ENCODE peak calls at places on chromosomes 4 and X, in four cellular contexts. R is ovary, E is esophagus muscularis mucosa, M is heart right ventricle. G is an unnamed sample. For H3K4me1 and H3K27me3, the result is how much of the 10 kb centered on the place peaks cover.

GRCh38 chr4:79050521-79050880 is 111.3 kb upstream of the PAQR3 start:
- DNase-seq in R (no peak), E (no peak), M (no peak), G (no peak)

GRCh38 chrX:106050054-106050453 is 11.5 kb upstream of the SERPINA7 start:
- DNase-seq in M (no peak), R (no peak), E (no peak), G (no peak)

GRCh38 chr4:171186700-171187099 is 626.5 kb upstream of the GALNTL6 start:
- DNase-seq in E (no peak), M (no peak), R (no peak), G (no peak)

GRCh38 chrX:70577442-70577841 is 132.8 kb downstream of the DLG3 start:
- DNase-seq in R (no peak), E (no peak), M (no peak), G (no peak)

GRCh38 chrX:148412006-148412405 is 88.4 kb upstream of the AFF2 start:
- DNase-seq in R (no peak), E (no peak), M (no peak), G (no peak)

GRCh38 chr4:26458104-26458503 is 32.2 kb downstream of the CCKAR start:
- DNase-seq in R (no peak), E (no peak), M (no peak), G (no peak)

GRCh38 chr4:118224239-118224829 is 128.5 kb downstream of the PRSS12 start:
- DNase-seq in E (no peak), R (no peak), M (no peak), G (no peak)

GRCh38 chrX:119790977-119791436 is 423 bp downstream of the RPL39 start:
- DNase-seq in M (peak), R (no peak), E (no peak), G (no peak)

GRCh38 chr4:73608677-73609594 is 11.3 kb downstream of the RASSF6 start:
- DNase-seq in E (no peak), M (no peak), R (no peak), G (no peak)

GRCh38 chrX:33465137-33465536 is 253.8 kb upstream of the DMD start:
- DNase-seq in M (no peak), E (no peak), R (no peak), G (no peak)

GRCh38 chr4:107037188-107037587 is 1.1 kb upstream of the DKK2 start:
- DNase-seq in M (no peak), R (no peak), E (no peak), G (peak)

GRCh38 chrX:34893741-34894140 is 48.9 kb upstream of the FAM47B start:
- DNase-seq in E (no peak), R (no peak), M (no peak), G (no peak)

GRCh38 chr4:113541933-113542332 is 219.6 kb downstream of the CAMK2D start:
- DNase-seq in R (no peak), M (no peak), E (no peak), G (no peak)

GRCh38 chr4:110533940-110534339 is 58.0 kb downstream of the ENPEP start:
- DNase-seq in M (no peak), R (no peak), E (no peak), G (no peak)

GRCh38 chrX:107442914-107443527 is 6.4 kb upstream of the FRMPD3 start:
- DNase-seq in E (no peak), M (no peak), R (no peak), G (no peak)

GRCh38 chrX:39309721-39310152 is 508.5 kb downstream of the MID1IP1 start:
- DNase-seq in M (peak), E (no peak), R (peak), G (no peak)

GRCh38 chr4:54877006-54877405 is 219.2 kb downstream of the KIT start:
- DNase-seq in R (no peak), E (peak), M (no peak), G (no peak)

GRCh38 chr4:148962539-148963290 is 520.5 kb upstream of the NR3C2 start:
- DNase-seq in R (no peak), M (no peak), E (no peak), G (no peak)

GRCh38 chr4:15706646-15707362 is 3.9 kb downstream of the BST1 start:
- DNase-seq in R (no peak), E (peak), M (no peak), G (no peak)

GRCh38 chr4:173461170-173461569 is 62.3 kb upstream of the SCRG1 start:
- DNase-seq in E (no peak), R (no peak), M (no peak), G (no peak)

GRCh38 chr4:100826808-100827548 is 309.2 kb upstream of the EMCN start:
- DNase-seq in R (no peak), M (no peak), E (no peak), G (no peak)
- H3K4me1 ChIP-seq in R (under half), M (under half), E (under half), G (under half)

DNA sequence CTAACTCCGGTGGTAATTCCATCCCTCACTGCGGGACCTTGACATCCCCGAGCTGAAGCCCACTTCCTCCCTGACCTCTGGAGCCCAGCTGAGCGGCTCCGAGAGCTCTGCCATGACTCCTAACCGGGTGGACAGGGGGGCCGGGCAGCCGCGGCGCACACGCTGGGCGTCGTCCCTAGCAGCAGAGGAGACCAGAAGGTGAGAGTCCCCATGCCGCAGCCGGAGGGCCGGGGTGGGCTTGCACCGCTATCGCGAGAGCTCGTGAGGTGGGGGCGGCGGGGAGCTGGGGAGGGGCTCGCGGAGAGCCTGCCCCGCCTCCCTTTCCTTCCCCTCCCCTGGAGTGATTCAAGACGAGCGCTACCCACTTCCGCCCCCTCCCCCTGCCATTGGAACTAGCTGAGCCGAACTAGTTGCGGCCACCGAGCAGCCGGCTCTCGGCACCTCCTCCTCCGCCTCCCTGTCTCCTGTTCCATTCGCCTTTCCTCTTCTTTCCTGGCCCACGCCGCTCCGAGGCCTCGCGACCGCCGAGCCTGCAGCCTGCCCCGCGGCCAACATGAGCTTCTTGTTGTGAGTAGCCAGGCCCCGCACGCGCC is at the start of gene MOB1B:
- DNase-seq in E (peak), M (peak), R (peak), G (peak)
- TF ChIP-seq CTCF in E (peak), M (peak), R (no peak), G (peak)

GRCh38 chrX:96006281-96006680 is 678.4 kb upstream of the DIAPH2 start:
- DNase-seq in E (no peak), M (no peak), R (no peak), G (no peak)
- H3K27me3 ChIP-seq in E (under half), M (under half), R (under half), G (under half)

GRCh38 chr4:140049924-140050681 is 103.9 kb downstream of the MAML3 start:
- DNase-seq in M (no peak), R (no peak), E (no peak), G (no peak)

GRCh38 chr4:140047781-140048180 is 106.2 kb downstream of the MAML3 start:
- DNase-seq in E (no peak), M (no peak), R (no peak), G (no peak)

GRCh38 chr4:140048419-140049022 is 105.5 kb downstream of the MAML3 start:
- DNase-seq in M (no peak), E (no peak), R (no peak), G (no peak)

GRCh38 chr4:140047017-140047640 is 106.9 kb downstream of the MAML3 start:
- DNase-seq in E (no peak), R (no peak), M (peak), G (no peak)

DNA sequence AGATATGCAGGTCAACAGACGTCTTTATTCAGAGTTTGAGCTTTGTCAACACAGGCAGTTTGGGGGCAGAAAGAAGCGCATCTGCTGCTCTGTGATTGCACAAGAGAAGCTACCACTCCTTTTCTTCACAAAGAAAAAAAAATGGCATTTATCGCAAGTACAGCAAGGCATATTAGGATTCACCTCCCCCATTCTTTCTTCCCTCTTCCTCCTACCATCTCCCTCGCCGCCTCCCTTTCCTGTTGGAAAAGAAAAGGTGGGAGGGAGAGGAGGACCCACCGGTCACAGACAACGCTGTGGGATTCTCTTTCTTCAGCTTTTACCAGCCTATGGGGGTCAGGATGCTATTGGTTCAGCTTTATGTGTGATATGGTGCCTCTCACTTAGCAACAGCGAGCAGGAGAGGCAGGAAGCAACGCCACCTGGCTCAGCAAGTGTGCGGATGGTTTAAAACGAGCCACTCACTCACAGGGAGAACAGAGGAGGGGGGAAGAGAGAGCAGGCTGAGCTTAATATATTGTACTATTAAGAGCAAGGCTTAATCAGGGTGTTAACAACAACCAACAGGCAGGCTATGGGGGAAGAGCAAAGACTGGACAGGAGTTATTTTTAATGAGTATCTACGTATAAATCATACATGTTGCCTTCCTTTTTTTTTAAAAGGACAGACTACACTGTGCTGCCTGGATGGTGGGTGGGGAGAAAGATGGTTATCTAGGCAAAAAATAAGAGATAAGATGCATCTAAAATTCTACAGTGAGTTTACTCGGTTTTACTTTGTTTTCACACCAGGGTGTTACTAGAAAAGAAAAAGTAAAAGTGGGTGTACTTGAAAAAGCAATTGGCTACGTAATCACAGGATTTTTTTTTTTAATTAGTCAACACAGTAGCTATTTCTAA is 104.7 kb downstream of the MAML3 start:
- DNase-seq in E (no peak), R (peak), M (peak), G (no peak)
- H3K4me1 ChIP-seq in E (under half), R (under half), M (under half), G (half or more)

GRCh38 chrX:42087960-42088359 is 164.6 kb upstream of the CASK start:
- DNase-seq in E (no peak), M (no peak), R (no peak), G (no peak)
- TF ChIP-seq CTCF in E (no peak), M (no peak), R (no peak), G (no peak)